ENCODE peak calls at places on chromosomes 2 and 18, in seven cellular contexts. One of them, this sample, is unnamed.

GRCh38 chr2:108870069-108870644 is 83.6 kb downstream of the CCDC138 start:
- DNase-seq in GM04504: no peak
- DNase-seq in HCEC 1CT: no peak
- DNase-seq in sigmoid colon: no peak
- DNase-seq in DMS 273 treated with DMSO at 0.1 percent for 48 hours: no peak
- DNase-seq in omental fat pad: no peak
- DNase-seq in H1: no peak
- DNase-seq in this sample: no peak

GRCh38 chr2:11482473-11483031 is 16.6 kb upstream of the E2F6 start:
- DNase-seq in sigmoid colon: no peak
- DNase-seq in omental fat pad: no peak
- DNase-seq in H1: peak; percentile 88
- DNase-seq in HCEC 1CT: no peak
- DNase-seq in GM04504: no peak
- DNase-seq in DMS 273 treated with DMSO at 0.1 percent for 48 hours: no peak
- DNase-seq in this sample: no peak

GRCh38 chr2:144642892-144643291 is 123.0 kb upstream of the ZEB2 start:
- DNase-seq in H1: no peak
- DNase-seq in HCEC 1CT: no peak
- DNase-seq in sigmoid colon: no peak
- DNase-seq in GM04504: no peak
- DNase-seq in DMS 273 treated with DMSO at 0.1 percent for 48 hours: no peak
- DNase-seq in omental fat pad: no peak
- DNase-seq in this sample: no peak

GRCh38 chr2:110105608-110106467 is 9.8 kb downstream of the MALL start:
- DNase-seq in DMS 273 treated with DMSO at 0.1 percent for 48 hours: no peak
- DNase-seq in GM04504: no peak
- DNase-seq in HCEC 1CT: peak; percentile 69
- DNase-seq in H1: peak; percentile 14
- DNase-seq in sigmoid colon: no peak
- DNase-seq in omental fat pad: no peak
- DNase-seq in this sample: peak; percentile 43

GRCh38 chr2:151028691-151029176 is 232.9 kb downstream of the RBM43 start:
- DNase-seq in H1: no peak
- DNase-seq in DMS 273 treated with DMSO at 0.1 percent for 48 hours: no peak
- DNase-seq in GM04504: no peak
- DNase-seq in sigmoid colon: no peak
- DNase-seq in omental fat pad: no peak
- DNase-seq in HCEC 1CT: no peak
- DNase-seq in this sample: no peak

GRCh38 chr2:194556639-194557038 is 1100.4 kb upstream of the SLC39A10 start:
- DNase-seq in omental fat pad: no peak
- DNase-seq in DMS 273 treated with DMSO at 0.1 percent for 48 hours: no peak
- DNase-seq in sigmoid colon: no peak
- DNase-seq in GM04504: no peak
- DNase-seq in H1: no peak
- DNase-seq in HCEC 1CT: no peak
- DNase-seq in this sample: peak; percentile 52

GRCh38 chr18:49944681-49945080 is 131.3 kb upstream of the ACAA2 start:
- DNase-seq in HCEC 1CT: no peak
- DNase-seq in omental fat pad: no peak
- DNase-seq in DMS 273 treated with DMSO at 0.1 percent for 48 hours: no peak
- DNase-seq in sigmoid colon: peak; percentile 69
- DNase-seq in GM04504: no peak
- DNase-seq in H1: no peak
- DNase-seq in this sample: peak; percentile 12

GRCh38 chr2:8544168-8544785 is 137.6 kb upstream of the ID2 start:
- DNase-seq in sigmoid colon: no peak
- DNase-seq in H1: no peak
- DNase-seq in GM04504: no peak
- DNase-seq in DMS 273 treated with DMSO at 0.1 percent for 48 hours: no peak
- DNase-seq in HCEC 1CT: no peak
- DNase-seq in omental fat pad: peak; percentile 22
- DNase-seq in this sample: no peak

GRCh38 chr2:62309465-62310091 is 113.7 kb downstream of the B3GNT2 start:
- DNase-seq in sigmoid colon: no peak
- DNase-seq in GM04504: no peak
- DNase-seq in H1: no peak
- DNase-seq in omental fat pad: no peak
- DNase-seq in DMS 273 treated with DMSO at 0.1 percent for 48 hours: no peak
- DNase-seq in HCEC 1CT: no peak
- DNase-seq in this sample: no peak

GRCh38 chr2:149743842-149744468 is 156.4 kb upstream of the MMADHC start:
- DNase-seq in sigmoid colon: no peak
- DNase-seq in GM04504: peak; percentile 84
- DNase-seq in H1: no peak
- DNase-seq in omental fat pad: no peak
- DNase-seq in DMS 273 treated with DMSO at 0.1 percent for 48 hours: peak; percentile 29
- DNase-seq in HCEC 1CT: peak; percentile 98
- DNase-seq in this sample: peak; percentile 72

GRCh38 chr2:42195559-42195958 is 26.4 kb downstream of the EML4 start:
- DNase-seq in omental fat pad: no peak
- DNase-seq in GM04504: no peak
- DNase-seq in H1: no peak
- DNase-seq in HCEC 1CT: peak; percentile 84
- DNase-seq in DMS 273 treated with DMSO at 0.1 percent for 48 hours: peak; percentile 31
- DNase-seq in sigmoid colon: no peak
- DNase-seq in this sample: no peak

GRCh38 chr2:4445821-4446220 is 742.4 kb downstream of the DCDC2C start:
- DNase-seq in omental fat pad: no peak
- DNase-seq in DMS 273 treated with DMSO at 0.1 percent for 48 hours: no peak
- DNase-seq in GM04504: no peak
- DNase-seq in sigmoid colon: no peak
- DNase-seq in H1: no peak
- DNase-seq in HCEC 1CT: no peak
- DNase-seq in this sample: peak; percentile 26

GRCh38 chr2:186068154-186068826 is 329.7 kb downstream of the FSIP2 start:
- DNase-seq in H1: no peak
- DNase-seq in GM04504: peak; percentile 3
- DNase-seq in sigmoid colon: no peak
- DNase-seq in DMS 273 treated with DMSO at 0.1 percent for 48 hours: no peak
- DNase-seq in HCEC 1CT: peak; percentile 29
- DNase-seq in omental fat pad: no peak
- DNase-seq in this sample: peak; percentile 6

GRCh38 chr2:18332477-18332876 is 228.0 kb downstream of the RDH14 start:
- DNase-seq in GM04504: no peak
- DNase-seq in sigmoid colon: no peak
- DNase-seq in HCEC 1CT: no peak
- DNase-seq in omental fat pad: no peak
- DNase-seq in DMS 273 treated with DMSO at 0.1 percent for 48 hours: no peak
- DNase-seq in H1: no peak
- DNase-seq in this sample: no peak

GRCh38 chr18:78659748-78660147 is 319.9 kb upstream of the SALL3 start:
- DNase-seq in DMS 273 treated with DMSO at 0.1 percent for 48 hours: no peak
- DNase-seq in GM04504: no peak
- DNase-seq in H1: peak; percentile 87
- DNase-seq in omental fat pad: no peak
- DNase-seq in sigmoid colon: no peak
- DNase-seq in HCEC 1CT: no peak
- DNase-seq in this sample: no peak

This sample was measured in NCI-H2171 treated with DMSO at 0.1 percent for 48 hours.